ENCODE peak calls at places on chromosomes 13 and 19, in seven cellular contexts. G is ovary, H is progenitor cell of endocrine pancreas, T is PC-3, O is pancreas, X is GM13976, R is endodermal cell. A is an unnamed sample.

GRCh38 chr13:110882972-110883371 is 31.9 kb downstream of the ANKRD10 start:
- DNase-seq in H (no peak), G (no peak), X (no peak), T (no peak), R (no peak), O (no peak), A (no peak)

GRCh38 chr13:106376411-106377112 is 158.9 kb downstream of the EFNB2 start:
- DNase-seq in T (peak; percentile 91), X (no peak), G (no peak), H (no peak), O (no peak), R (peak; percentile 54), A (no peak)

GRCh38 chr19:1107655-1108261 is 4.0 kb downstream of the GPX4 start:
- DNase-seq in R (no peak), G (no peak), O (no peak), H (no peak), X (no peak), T (no peak), A (no peak)

GRCh38 chr13:61286148-61286745 is 129.4 kb downstream of the PCDH20 start:
- DNase-seq in R (peak; percentile 73), O (no peak), X (no peak), T (peak; percentile 42), G (no peak), H (no peak), A (no peak)

GRCh38 chr13:35855531-35856019 is 275.6 kb downstream of the DCLK1 start:
- DNase-seq in O (no peak), X (no peak), R (peak; percentile 96), G (no peak), H (no peak), T (peak; percentile 77), A (no peak)

GRCh38 chr19:8307400-8307964 is 676 bp downstream of the CD320 start:
- DNase-seq in O (no peak), G (no peak), X (no peak), T (peak; percentile 42), R (peak; percentile 68), H (peak; percentile 9), A (peak; percentile 41)

GRCh38 chr19:46390866-46391265 is 22.5 kb downstream of the CCDC8 start:
- DNase-seq in H (no peak), T (no peak), R (no peak), O (peak; percentile 41), X (no peak), G (peak; percentile 26), A (no peak)

GRCh38 chr19:19628499-19629134 is 597 bp upstream of the LPAR2 start:
- DNase-seq in H (peak; percentile 87), X (peak; percentile 68), R (peak; percentile 96), T (peak; percentile 84), O (peak; percentile 82), G (peak; percentile 67), A (peak; percentile 62)

GRCh38 chr13:94110011-94110410 is 369.5 kb downstream of the DCT start:
- DNase-seq in G (no peak), O (no peak), R (no peak), H (no peak), X (no peak), T (no peak), A (no peak)

GRCh38 chr13:30880756-30881155 is 25.3 kb upstream of the MEDAG start:
- DNase-seq in T (peak; percentile 74), X (no peak), O (no peak), R (no peak), G (no peak), H (no peak), A (no peak)

GRCh38 chr13:32314968-32315254 is 252 bp downstream of the ZAR1L start:
- DNase-seq in R (no peak), O (no peak), T (peak; percentile 5), X (peak; percentile 64), H (no peak), G (no peak), A (no peak)

GRCh38 chr13:28657784-28658538 is 969 bp upstream of the POMP start:
- DNase-seq in H (no peak), O (no peak), X (peak; percentile 30), R (no peak), G (no peak), T (no peak), A (no peak)
- TF ChIP-seq CTCF in H (no peak), O (no peak), X (no peak), R (peak; percentile 27), G (no peak), T (peak; percentile 28), A (no peak)

GRCh38 chr19:6312018-6312417 is 21.4 kb downstream of the ACER1 start:
- DNase-seq in R (peak; percentile 51), H (no peak), O (no peak), X (no peak), G (no peak), T (peak; percentile 13), A (no peak)
- TF ChIP-seq CTCF in R (peak; percentile 30), H (no peak), O (no peak), X (no peak), G (no peak), T (peak; percentile 36), A (no peak)

GRCh38 chr19:4343056-4343844 is at the start of gene MPND:
- DNase-seq in T (peak; percentile 82), X (peak; percentile 92), R (peak; percentile 96), O (peak; percentile 98), H (peak; percentile 87), G (peak; percentile 93), A (peak; percentile 96)
- TF ChIP-seq CTCF in T (no peak), X (no peak), R (peak; percentile 62), O (no peak), H (peak; percentile 42), G (no peak), A (peak; percentile 11)

GRCh38 chr19:40502647-40503046 is 35.8 kb downstream of the SPTBN4 start:
- DNase-seq in R (peak; percentile 81), H (no peak), G (no peak), X (no peak), O (no peak), T (peak; percentile 21), A (no peak)
- TF ChIP-seq CTCF in R (peak; percentile 70), H (peak; percentile 33), G (no peak), X (no peak), O (no peak), T (peak; percentile 22), A (no peak)

GRCh38 chr13:113903912-113904311 is 40.0 kb upstream of the GAS6 start:
- DNase-seq in H (no peak), R (peak; percentile 28), O (peak; percentile 20), X (no peak), G (no peak), T (no peak), A (peak; percentile 16)
- TF ChIP-seq CTCF in H (no peak), R (no peak), O (no peak), X (no peak), G (no peak), T (no peak), A (no peak)

GRCh38 chr13:111900390-111901180 is 166.4 kb upstream of the SOX1 start:
- DNase-seq in O (no peak), H (no peak), T (no peak), G (no peak), R (peak; percentile 48), X (no peak), A (no peak)

GRCh38 chr13:111903143-111903542 is 163.8 kb upstream of the SOX1 start:
- DNase-seq in R (peak; percentile 29), O (no peak), H (no peak), T (no peak), X (no peak), G (no peak), A (peak; percentile 24)

GRCh38 chr13:111902726-111903125 is 164.2 kb upstream of the SOX1 start:
- DNase-seq in O (no peak), X (no peak), T (no peak), G (no peak), H (no peak), R (peak; percentile 20), A (no peak)

GRCh38 chr13:111899714-111900389 is 167.1 kb upstream of the SOX1 start:
- DNase-seq in G (no peak), X (no peak), T (no peak), R (peak; percentile 36), O (no peak), H (no peak), A (no peak)

GRCh38 chr13:111901301-111901905 is 165.5 kb upstream of the SOX1 start:
- DNase-seq in O (no peak), T (no peak), R (peak; percentile 32), H (no peak), G (no peak), X (no peak), A (no peak)
- TF ChIP-seq CTCF in O (no peak), T (no peak), R (no peak), H (no peak), G (no peak), X (no peak), A (no peak)

DNA sequence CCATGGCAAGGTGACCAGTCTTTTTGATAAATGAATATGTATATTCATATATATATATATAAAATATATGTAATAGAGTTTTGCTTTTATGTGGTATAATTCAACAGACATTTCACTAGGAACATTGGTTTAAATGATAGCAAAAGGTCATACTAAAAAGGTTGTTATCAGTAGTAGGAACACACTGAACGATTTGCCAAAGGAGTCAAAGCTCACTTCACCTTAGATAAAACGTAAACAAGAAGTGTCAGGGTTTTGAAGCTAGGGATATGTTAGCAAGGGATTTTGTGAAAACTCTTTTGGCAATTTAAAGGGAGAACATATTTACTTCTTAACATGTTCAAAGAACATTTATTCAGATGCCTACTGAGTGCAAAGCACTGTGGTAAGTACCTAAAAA is 8.0 kb upstream of the HS6ST3 start:
- DNase-seq in T (no peak), O (no peak), X (no peak), H (no peak), R (no peak), G (no peak), A (no peak)
- TF ChIP-seq CTCF in T (no peak), O (no peak), X (no peak), H (no peak), R (no peak), G (no peak), A (no peak)

DNA sequence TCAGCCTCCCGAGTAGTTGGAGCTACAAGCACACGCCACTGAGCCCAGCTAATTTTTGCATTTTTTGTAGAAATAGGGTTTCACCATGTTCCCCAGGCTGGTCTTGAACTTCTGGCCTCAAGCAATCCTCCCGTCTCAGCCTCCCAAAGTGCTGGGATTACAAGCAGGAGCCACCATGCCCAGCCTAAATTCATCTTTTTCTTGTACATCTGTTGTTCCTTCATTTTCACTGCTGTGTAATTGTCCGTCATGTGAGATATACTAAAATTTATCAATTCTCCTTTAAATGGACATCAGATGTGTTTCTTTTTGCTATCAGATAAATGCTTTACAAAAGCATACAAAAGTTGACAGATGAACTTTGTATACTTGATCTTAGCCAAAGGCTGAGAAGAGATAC is 22.9 kb downstream of the DYRK1B start:
- DNase-seq in G (no peak), R (no peak), X (no peak), T (no peak), H (no peak), O (no peak), A (no peak)
- TF ChIP-seq CTCF in G (no peak), R (no peak), X (no peak), T (no peak), H (no peak), O (no peak), A (no peak)

DNA sequence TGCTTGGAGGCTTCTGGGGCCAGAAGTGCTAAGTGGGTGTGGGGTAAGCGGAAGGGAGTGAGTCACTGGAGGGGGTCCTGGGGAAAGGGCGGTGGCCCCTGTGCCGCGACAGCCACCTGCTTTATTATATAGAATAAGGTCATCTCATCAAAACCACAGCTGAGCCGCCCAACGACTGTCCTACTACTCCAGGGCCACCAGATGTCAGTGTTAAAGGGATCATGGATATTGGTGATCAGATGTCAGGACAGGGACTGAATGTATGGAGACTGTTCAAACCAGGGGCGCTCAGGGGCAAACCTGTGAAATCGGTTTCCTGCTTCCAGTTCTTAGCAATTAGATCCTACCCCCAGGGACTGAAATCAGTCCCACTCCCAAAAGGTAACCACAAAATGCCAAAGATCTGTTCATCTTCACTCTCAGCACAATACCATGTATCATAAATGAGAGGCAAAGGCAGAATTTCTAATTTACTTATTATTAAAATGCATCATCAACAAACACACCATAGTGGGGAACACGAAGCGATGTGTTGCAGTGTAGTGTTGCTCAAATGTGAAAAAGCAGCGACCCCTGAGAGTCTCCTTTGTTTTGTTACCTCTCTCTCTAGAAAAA is 24.5 kb downstream of the ARL11 start:
- DNase-seq in T (peak; percentile 63), G (no peak), R (peak; percentile 83), O (no peak), H (no peak), X (peak; percentile 66), A (no peak)
- TF ChIP-seq CTCF in T (peak; percentile 65), G (no peak), R (peak; percentile 77), O (peak; percentile 30), H (peak; percentile 63), X (peak; percentile 37), A (peak; percentile 26)